ENCODE peak calls at places on chromosomes 6 and 20, in four cellular contexts. X is heart right ventricle, M is left lung, P is tibial artery. H is an unnamed sample.

GRCh38 chr20:10501377-10501776 is 66.3 kb downstream of the SLX4IP start:
- DNase-seq in X (no peak), M (peak; percentile 71), P (no peak), H (no peak)

GRCh38 chr20:49395659-49396058 is 86.8 kb downstream of the KCNB1 start:
- DNase-seq in X (no peak), M (no peak), P (no peak), H (no peak)

GRCh38 chr6:111922454-111923297 is 49.4 kb upstream of the FYN start:
- DNase-seq in X (no peak), M (no peak), P (no peak), H (no peak)

GRCh38 chr6:135182120-135182992 is 1.2 kb downstream of the MYB start:
- DNase-seq in X (no peak), M (peak; percentile 90), P (no peak), H (no peak)

GRCh38 chr6:24761851-24762250 is 12.9 kb upstream of the GMNN start:
- DNase-seq in X (no peak), M (no peak), P (no peak), H (no peak)

GRCh38 chr6:3352678-3353077 is 93.9 kb downstream of the PSMG4 start:
- DNase-seq in X (no peak), M (no peak), P (no peak), H (no peak)

GRCh38 chr6:145815875-145816274 is 1.3 kb upstream of the FBXO30 start:
- DNase-seq in X (no peak), M (no peak), P (no peak), H (no peak)

GRCh38 chr6:2412731-2413130 is 167.3 kb upstream of the GMDS start:
- DNase-seq in X (no peak), M (no peak), P (no peak), H (no peak)

GRCh38 chr6:117668736-117669135 is 6.5 kb upstream of the NUS1 start:
- DNase-seq in X (no peak), M (no peak), P (no peak), H (no peak)

GRCh38 chr6:119351005-119351394 is 1.4 kb upstream of the MAN1A1 start:
- DNase-seq in X (no peak), M (no peak), P (no peak), H (no peak)

GRCh38 chr20:54173653-54174451 is at the start of gene CYP24A1:
- DNase-seq in X (no peak), M (peak; percentile 88), P (no peak), H (no peak)

GRCh38 chr20:40863337-40863919 is 165.2 kb upstream of the TOP1 start:
- DNase-seq in X (no peak), M (no peak), P (no peak), H (no peak)

GRCh38 chr20:14331671-14332070 is 5.7 kb downstream of the FLRT3 start:
- DNase-seq in X (no peak), M (no peak), P (no peak), H (no peak)

GRCh38 chr20:14885661-14886060 is 548.2 kb upstream of the FLRT3 start:
- DNase-seq in X (no peak), M (no peak), P (no peak), H (no peak)

GRCh38 chr20:60327971-60328660 is 369.9 kb downstream of the CDH26 start:
- DNase-seq in X (no peak), M (no peak), P (no peak), H (no peak)

GRCh38 chr6:143694560-143694959 is 16.8 kb downstream of the PHACTR2 start:
- DNase-seq in X (no peak), M (no peak), P (no peak), H (no peak)

GRCh38 chr6:99119109-99120031 is 171.6 kb upstream of the FBXL4 start:
- DNase-seq in X (no peak), M (no peak), P (no peak), H (no peak)

GRCh38 chr6:71489736-71490135 is 201.1 kb downstream of the OGFRL1 start:
- DNase-seq in X (no peak), M (no peak), P (no peak), H (peak; percentile 80)

GRCh38 chr20:62010551-62011402 is 54.9 kb downstream of the TAF4 start:
- DNase-seq in X (peak; percentile 53), M (no peak), P (no peak), H (no peak)

GRCh38 chr6:21522007-21522758 is 71.4 kb upstream of the SOX4 start:
- DNase-seq in X (no peak), M (no peak), P (no peak), H (no peak)

GRCh38 chr20:58839474-58839874 is 11.2 kb downstream of the GNAS-AS1 start:
- DNase-seq in X (peak; percentile 34), M (peak; percentile 79), P (no peak), H (no peak)

GRCh38 chr6:23354004-23354403 is 772.0 kb upstream of the NRSN1 start:
- DNase-seq in X (no peak), M (no peak), P (no peak), H (no peak)

GRCh38 chr6:24489881-24490280 is 503 bp upstream of the GPLD1 start:
- DNase-seq in X (peak; percentile 7), M (no peak), P (no peak), H (no peak)

GRCh38 chr6:11701568-11701967 is 77.0 kb downstream of the ADTRP start:
- DNase-seq in X (no peak), M (no peak), P (no peak), H (no peak)

GRCh38 chr6:15020114-15020770 is 225.6 kb upstream of the JARID2 start:
- DNase-seq in X (no peak), M (no peak), P (no peak), H (no peak)

GRCh38 chr6:5471044-5471443 is 209.7 kb downstream of the FARS2 start:
- DNase-seq in X (peak; percentile 48), M (no peak), P (peak; percentile 36), H (no peak)
- TF ChIP-seq CTCF in X (peak; percentile 95), M (peak; percentile 69), P (peak; percentile 56), H (peak; percentile 71)

DNA sequence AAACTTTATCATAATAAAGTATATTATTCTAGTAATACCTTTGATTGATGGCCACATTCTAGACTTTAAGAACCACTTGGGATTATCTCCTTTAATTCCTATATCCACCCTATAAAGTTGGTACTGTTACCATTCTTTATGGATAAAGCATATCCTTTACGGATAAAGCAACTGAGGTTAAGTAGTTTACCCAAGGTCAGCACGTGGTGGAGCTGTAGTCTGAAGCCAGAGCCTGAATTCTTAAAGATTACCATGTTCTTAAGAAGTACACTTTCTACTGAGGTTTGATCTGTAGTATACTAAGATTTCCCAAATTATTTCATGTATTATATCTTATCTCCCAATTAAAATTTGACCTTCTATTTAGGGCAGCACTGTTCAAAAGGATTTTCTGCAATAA is 3.0 kb upstream of the NCOA7 start:
- DNase-seq in X (no peak), M (no peak), P (no peak), H (no peak)
- TF ChIP-seq CTCF in X (peak; percentile 55), M (no peak), P (no peak), H (peak; percentile 10)

GRCh38 chr20:57782631-57783041 is 72.8 kb upstream of the PMEPA1 start:
- DNase-seq in X (no peak), M (peak; percentile 56), P (no peak), H (no peak)

GRCh38 chr20:57783196-57783595 is 73.4 kb upstream of the PMEPA1 start:
- DNase-seq in X (no peak), M (peak; percentile 37), P (peak; percentile 12), H (no peak)

GRCh38 chr20:57785720-57786119 is 75.9 kb upstream of the PMEPA1 start:
- DNase-seq in X (no peak), M (no peak), P (no peak), H (no peak)

GRCh38 chr20:57785061-57785460 is 75.2 kb upstream of the PMEPA1 start:
- DNase-seq in X (no peak), M (no peak), P (no peak), H (peak; percentile 41)

GRCh38 chr20:57783956-57784837 is 74.4 kb upstream of the PMEPA1 start:
- DNase-seq in X (no peak), M (no peak), P (peak; percentile 5), H (no peak)
- TF ChIP-seq CTCF in X (no peak), M (no peak), P (no peak), H (no peak)

GRCh38 chr20:37376791-37377190 is 30.9 kb downstream of the SRC start:
- DNase-seq in X (no peak), M (no peak), P (no peak), H (no peak)

GRCh38 chr20:37377346-37378081 is 31.6 kb downstream of the SRC start:
- DNase-seq in X (no peak), M (no peak), P (no peak), H (peak; percentile 53)

GRCh38 chr20:37375227-37375626 is 29.3 kb downstream of the SRC start:
- DNase-seq in X (no peak), M (no peak), P (no peak), H (no peak)

GRCh38 chr20:37378420-37378784 is 32.5 kb downstream of the SRC start:
- DNase-seq in X (no peak), M (no peak), P (no peak), H (no peak)

DNA sequence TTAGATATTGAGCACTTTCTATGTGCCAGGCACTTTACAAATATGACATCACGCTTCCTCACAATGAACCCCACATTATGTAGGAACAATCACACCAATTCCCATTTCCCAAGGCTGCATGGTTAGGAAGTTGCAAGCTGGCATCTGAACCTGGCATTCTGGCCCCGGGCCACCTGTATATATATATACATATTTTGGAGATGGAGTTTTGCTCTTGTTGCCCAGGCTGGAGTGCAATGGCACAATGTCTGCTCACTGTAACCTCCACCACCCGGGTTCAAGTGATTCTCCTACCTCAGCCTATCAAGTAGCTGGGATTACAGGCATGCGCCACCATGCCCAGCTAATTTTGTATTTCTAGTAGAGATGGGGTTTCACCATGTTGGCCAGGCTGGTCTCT is 30.4 kb downstream of the SRC start:
- DNase-seq in X (no peak), M (no peak), P (no peak), H (no peak)
- TF ChIP-seq CTCF in X (no peak), M (no peak), P (no peak), H (no peak)